ENCODE peak calls at places on chromosomes 4 and X, in four cellular contexts. U, Q, X and K are unnamed samples.

GRCh38 chr4:92387459-92388069 is 83.8 kb downstream of the GRID2 start:
- DNase-seq in Q (no peak), X (no peak), U (peak; percentile 2), K (peak; percentile 28)

GRCh38 chrX:49915352-49916222 is 6.8 kb upstream of the CLCN5 start:
- DNase-seq in X (no peak), Q (peak; percentile 7), U (peak; percentile 39), K (peak; percentile 23)

GRCh38 chrX:38636949-38637819 is 75.8 kb downstream of the TSPAN7 start:
- DNase-seq in Q (no peak), U (no peak), X (no peak), K (no peak)

GRCh38 chrX:39869846-39870601 is 227.7 kb downstream of the BCOR start:
- DNase-seq in Q (peak; percentile 55), X (no peak), U (no peak), K (no peak)

GRCh38 chr4:1469043-1469442 is 62.8 kb upstream of the NKX1-1 start:
- DNase-seq in X (no peak), U (no peak), Q (no peak), K (no peak)

GRCh38 chr4:152422817-152423320 is 113.0 kb downstream of the FBXW7 start:
- DNase-seq in Q (no peak), X (no peak), U (no peak), K (no peak)

GRCh38 chr4:119715490-119716445 is 87.2 kb upstream of the PDE5A start:
- DNase-seq in Q (no peak), X (no peak), U (no peak), K (no peak)

GRCh38 chr4:9920029-9920428 is 101.3 kb downstream of the SLC2A9 start:
- DNase-seq in X (no peak), U (no peak), Q (no peak), K (no peak)

GRCh38 chr4:84814100-84814750 is 152.3 kb downstream of the WDFY3 start:
- DNase-seq in X (peak; percentile 25), Q (no peak), U (no peak), K (no peak)

GRCh38 chrX:17768997-17769396 is 31.7 kb downstream of the SCML1 start:
- DNase-seq in Q (no peak), X (no peak), U (no peak), K (no peak)
- H3K27me3 ChIP-seq in Q (no peaks in the 10 kb centered on the region), X (no peaks in the 10 kb centered on the region), U (no peaks in the 10 kb centered on the region), K (peaks cover 9% of the 10 kb centered on the region)

GRCh38 chrX:10882484-10882883 is 228.6 kb upstream of the HCCS start:
- DNase-seq in X (no peak), U (no peak), Q (no peak), K (no peak)
- H3K27me3 ChIP-seq in X (no peaks in the 10 kb centered on the region), U (no peaks in the 10 kb centered on the region), Q (no peaks in the 10 kb centered on the region), K (no peaks in the 10 kb centered on the region)

GRCh38 chr4:46389301-46389761 is 597 bp downstream of the GABRA2 start:
- DNase-seq in X (no peak), U (peak; percentile 36), Q (no peak), K (no peak)
- H3K27me3 ChIP-seq in X (no peaks in the 10 kb centered on the region), U (peaks cover 40% of the 10 kb centered on the region), Q (no peaks in the 10 kb centered on the region), K (peaks cover 42% of the 10 kb centered on the region)

DNA sequence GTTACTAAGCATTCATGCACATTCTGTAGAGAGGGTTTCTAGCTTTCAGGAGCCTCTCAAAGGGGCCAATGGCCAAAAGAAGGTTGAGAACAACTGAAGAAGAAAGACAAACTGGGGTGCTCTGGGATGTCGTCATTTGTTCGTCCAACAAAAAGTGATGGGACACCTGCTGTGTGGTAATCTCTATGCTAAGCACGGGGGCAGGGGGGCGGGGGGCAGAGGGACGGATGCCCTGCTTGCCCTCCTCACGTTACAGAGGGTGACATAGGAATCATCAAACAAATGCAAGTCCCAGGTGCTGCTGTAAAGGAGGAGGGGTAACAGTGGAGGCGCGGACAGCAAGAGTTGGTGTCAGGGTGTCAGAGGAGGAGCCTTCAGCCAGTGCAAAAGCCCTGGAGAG is 12.8 kb upstream of the CRMP1 start:
- DNase-seq in Q (no peak), X (no peak), U (peak; percentile 74), K (no peak)
- H3K27me3 ChIP-seq in Q (no peaks in the 10 kb centered on the region), X (no peaks in the 10 kb centered on the region), U (peaks cover 2% of the 10 kb centered on the region), K (peaks cover 45% of the 10 kb centered on the region)

DNA sequence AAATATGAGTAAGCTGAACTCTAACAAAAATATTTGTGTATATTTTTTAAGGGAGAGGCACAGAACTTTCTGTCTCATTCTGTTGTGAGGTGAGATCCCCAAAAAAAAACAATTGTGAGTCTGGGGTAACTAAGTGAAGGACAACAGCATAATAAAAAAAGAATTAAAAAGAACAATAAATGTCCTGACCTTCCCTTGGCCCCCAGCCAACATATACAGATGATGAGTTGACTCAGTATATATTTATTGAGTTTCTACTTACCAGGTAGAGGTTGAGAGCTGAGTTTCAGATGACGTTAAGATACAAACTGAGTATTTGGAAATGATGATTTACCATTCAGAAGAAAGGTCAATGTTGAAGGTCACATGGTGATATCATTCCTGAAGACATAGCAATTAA is 239.5 kb downstream of the KCNIP4 start:
- DNase-seq in X (no peak), Q (no peak), U (no peak), K (no peak)
- H3K27me3 ChIP-seq in X (no peaks in the 10 kb centered on the region), Q (no peaks in the 10 kb centered on the region), U (no peaks in the 10 kb centered on the region), K (no peaks in the 10 kb centered on the region)